ENCODE peak calls at places on chromosomes 7 and 10, in six cellular contexts. One of them, this sample, is unnamed.

GRCh38 chr7:132869166-132869861 is 212.6 kb downstream of the CHCHD3 start:
- DNase-seq in fibroblast of mammary gland: no peak
- DNase-seq in foreskin fibroblast: peak
- DNase-seq in glutamatergic neuron: no peak
- DNase-seq in spleen: no peak
- DNase-seq in endothelial cell: no peak
- DNase-seq in this sample: no peak

GRCh38 chr10:99784025-99784730 is 1.7 kb downstream of the ABCC2 start:
- DNase-seq in endothelial cell: no peak
- DNase-seq in glutamatergic neuron: no peak
- DNase-seq in fibroblast of mammary gland: peak
- DNase-seq in foreskin fibroblast: peak
- DNase-seq in spleen: no peak
- DNase-seq in this sample: no peak

GRCh38 chr7:919924-920341 is 34.5 kb downstream of the ADAP1 start:
- DNase-seq in foreskin fibroblast: no peak
- DNase-seq in fibroblast of mammary gland: no peak
- DNase-seq in glutamatergic neuron: peak
- DNase-seq in spleen: peak
- DNase-seq in endothelial cell: no peak
- DNase-seq in this sample: no peak

GRCh38 chr7:28155964-28156363 is 24.6 kb downstream of the JAZF1 start:
- DNase-seq in endothelial cell: no peak
- DNase-seq in foreskin fibroblast: peak
- DNase-seq in spleen: no peak
- DNase-seq in glutamatergic neuron: no peak
- DNase-seq in fibroblast of mammary gland: peak
- DNase-seq in this sample: no peak

GRCh38 chr10:114327537-114328277 is 76.6 kb downstream of the AFAP1L2 start:
- DNase-seq in glutamatergic neuron: no peak
- DNase-seq in fibroblast of mammary gland: no peak
- DNase-seq in spleen: no peak
- DNase-seq in foreskin fibroblast: no peak
- DNase-seq in endothelial cell: no peak
- DNase-seq in this sample: no peak

GRCh38 chr10:21509391-21510217 is 15.9 kb downstream of the SKIDA1 start:
- DNase-seq in foreskin fibroblast: peak
- DNase-seq in glutamatergic neuron: peak
- DNase-seq in spleen: peak
- DNase-seq in endothelial cell: no peak
- DNase-seq in fibroblast of mammary gland: no peak
- DNase-seq in this sample: no peak

GRCh38 chr7:130821864-130822263 is 87.9 kb upstream of the KLF14 start:
- DNase-seq in spleen: no peak
- DNase-seq in fibroblast of mammary gland: peak
- DNase-seq in endothelial cell: no peak
- DNase-seq in foreskin fibroblast: no peak
- DNase-seq in glutamatergic neuron: no peak
- DNase-seq in this sample: no peak

GRCh38 chr10:79316671-79317431 is 30.4 kb upstream of the PPIF start:
- DNase-seq in endothelial cell: no peak
- DNase-seq in fibroblast of mammary gland: no peak
- DNase-seq in foreskin fibroblast: peak
- DNase-seq in spleen: peak
- DNase-seq in glutamatergic neuron: no peak
- DNase-seq in this sample: no peak

GRCh38 chr7:28230273-28230672 is 49.7 kb upstream of the JAZF1 start:
- DNase-seq in endothelial cell: no peak
- DNase-seq in spleen: no peak
- DNase-seq in foreskin fibroblast: no peak
- DNase-seq in fibroblast of mammary gland: no peak
- DNase-seq in glutamatergic neuron: no peak
- DNase-seq in this sample: no peak

GRCh38 chr7:104931181-104931781 is 82.7 kb upstream of the KMT2E start:
- DNase-seq in glutamatergic neuron: peak
- DNase-seq in spleen: no peak
- DNase-seq in fibroblast of mammary gland: no peak
- DNase-seq in endothelial cell: no peak
- DNase-seq in foreskin fibroblast: no peak
- DNase-seq in this sample: no peak

GRCh38 chr10:126857178-126857806 is 47.9 kb upstream of the DOCK1 start:
- DNase-seq in foreskin fibroblast: no peak
- DNase-seq in spleen: no peak
- DNase-seq in endothelial cell: no peak
- DNase-seq in fibroblast of mammary gland: no peak
- DNase-seq in glutamatergic neuron: no peak
- DNase-seq in this sample: no peak

GRCh38 chr7:135684134-135684533 is 21.8 kb downstream of the STMP1 start:
- DNase-seq in fibroblast of mammary gland: no peak
- DNase-seq in foreskin fibroblast: peak
- DNase-seq in endothelial cell: no peak
- DNase-seq in spleen: no peak
- DNase-seq in glutamatergic neuron: no peak
- DNase-seq in this sample: no peak

GRCh38 chr7:135763261-135763660 is 14.6 kb upstream of the FAM180A start:
- DNase-seq in glutamatergic neuron: no peak
- DNase-seq in spleen: no peak
- DNase-seq in fibroblast of mammary gland: no peak
- DNase-seq in endothelial cell: no peak
- DNase-seq in foreskin fibroblast: no peak
- DNase-seq in this sample: no peak

GRCh38 chr7:14767716-14768425 is 134.7 kb downstream of the DGKB start:
- DNase-seq in spleen: no peak
- DNase-seq in foreskin fibroblast: peak
- DNase-seq in glutamatergic neuron: no peak
- DNase-seq in fibroblast of mammary gland: peak
- DNase-seq in endothelial cell: no peak
- DNase-seq in this sample: no peak

GRCh38 chr7:69843653-69844052 is 245.4 kb downstream of the AUTS2 start:
- DNase-seq in spleen: no peak
- DNase-seq in foreskin fibroblast: no peak
- DNase-seq in glutamatergic neuron: no peak
- DNase-seq in fibroblast of mammary gland: no peak
- DNase-seq in endothelial cell: no peak
- DNase-seq in this sample: no peak

DNA sequence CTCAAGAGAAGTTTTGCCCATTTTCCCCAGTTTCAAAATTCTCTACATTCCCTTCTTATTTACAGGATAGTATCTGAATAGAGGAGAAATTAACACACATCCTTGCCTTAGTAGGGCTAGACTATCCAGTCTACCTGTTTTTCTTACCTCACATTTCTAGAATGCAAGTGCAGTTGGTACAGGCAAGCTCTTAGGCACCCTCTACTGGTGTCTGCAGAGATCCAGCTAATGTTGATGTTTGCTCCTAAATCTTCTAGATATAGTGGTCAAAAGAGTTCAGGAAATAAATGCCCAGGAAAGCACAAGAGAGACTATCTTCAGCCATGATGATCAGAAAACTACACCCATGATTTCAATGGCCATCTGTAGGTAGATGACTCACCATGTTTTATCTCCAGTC is 205.3 kb downstream of the HTR7 start:
- DNase-seq in fibroblast of mammary gland: peak
- DNase-seq in endothelial cell: no peak
- DNase-seq in spleen: no peak
- DNase-seq in glutamatergic neuron: no peak
- DNase-seq in foreskin fibroblast: peak
- DNase-seq in this sample: peak
- TF ChIP-seq CTCF in fibroblast of mammary gland: peak
- TF ChIP-seq CTCF in endothelial cell: no peak
- TF ChIP-seq CTCF in spleen: no peak
- TF ChIP-seq CTCF in glutamatergic neuron: no peak
- TF ChIP-seq CTCF in foreskin fibroblast: peak
- TF ChIP-seq CTCF in this sample: no peak

GRCh38 chr10:60441515-60441914 is 51.8 kb upstream of the ANK3 start:
- DNase-seq in endothelial cell: no peak
- DNase-seq in foreskin fibroblast: peak
- DNase-seq in glutamatergic neuron: no peak
- DNase-seq in fibroblast of mammary gland: peak
- DNase-seq in spleen: no peak
- DNase-seq in this sample: no peak
- TF ChIP-seq CTCF in endothelial cell: peak
- TF ChIP-seq CTCF in foreskin fibroblast: peak
- TF ChIP-seq CTCF in glutamatergic neuron: no peak
- TF ChIP-seq CTCF in fibroblast of mammary gland: peak
- TF ChIP-seq CTCF in spleen: peak
- TF ChIP-seq CTCF in this sample: no peak

GRCh38 chr7:13725591-13725990 is 263.9 kb downstream of the ETV1 start:
- DNase-seq in fibroblast of mammary gland: peak
- DNase-seq in spleen: no peak
- DNase-seq in foreskin fibroblast: no peak
- DNase-seq in endothelial cell: no peak
- DNase-seq in glutamatergic neuron: no peak
- DNase-seq in this sample: no peak
- TF ChIP-seq CTCF in fibroblast of mammary gland: peak
- TF ChIP-seq CTCF in spleen: no peak
- TF ChIP-seq CTCF in foreskin fibroblast: no peak
- TF ChIP-seq CTCF in endothelial cell: peak
- TF ChIP-seq CTCF in glutamatergic neuron: peak
- TF ChIP-seq CTCF in this sample: no peak

GRCh38 chr10:77455538-77455937 is 182.1 kb downstream of the KCNMA1 start:
- DNase-seq in glutamatergic neuron: no peak
- DNase-seq in endothelial cell: no peak
- DNase-seq in fibroblast of mammary gland: peak
- DNase-seq in spleen: no peak
- DNase-seq in foreskin fibroblast: peak
- DNase-seq in this sample: no peak

GRCh38 chr10:77459905-77460304 is 177.7 kb downstream of the KCNMA1 start:
- DNase-seq in endothelial cell: no peak
- DNase-seq in foreskin fibroblast: no peak
- DNase-seq in glutamatergic neuron: no peak
- DNase-seq in spleen: no peak
- DNase-seq in fibroblast of mammary gland: no peak
- DNase-seq in this sample: no peak

GRCh38 chr10:77456414-77456813 is 181.2 kb downstream of the KCNMA1 start:
- DNase-seq in spleen: no peak
- DNase-seq in fibroblast of mammary gland: no peak
- DNase-seq in endothelial cell: no peak
- DNase-seq in glutamatergic neuron: no peak
- DNase-seq in foreskin fibroblast: no peak
- DNase-seq in this sample: no peak

GRCh38 chr10:77458986-77459590 is 178.5 kb downstream of the KCNMA1 start:
- DNase-seq in foreskin fibroblast: peak
- DNase-seq in spleen: no peak
- DNase-seq in fibroblast of mammary gland: no peak
- DNase-seq in endothelial cell: no peak
- DNase-seq in glutamatergic neuron: no peak
- DNase-seq in this sample: no peak

GRCh38 chr10:77457266-77457665 is 180.3 kb downstream of the KCNMA1 start:
- DNase-seq in foreskin fibroblast: no peak
- DNase-seq in fibroblast of mammary gland: no peak
- DNase-seq in glutamatergic neuron: no peak
- DNase-seq in spleen: no peak
- DNase-seq in endothelial cell: no peak
- DNase-seq in this sample: no peak
- TF ChIP-seq CTCF in foreskin fibroblast: no peak
- TF ChIP-seq CTCF in fibroblast of mammary gland: no peak
- TF ChIP-seq CTCF in glutamatergic neuron: no peak
- TF ChIP-seq CTCF in spleen: no peak
- TF ChIP-seq CTCF in endothelial cell: no peak
- TF ChIP-seq CTCF in this sample: no peak

DNA sequence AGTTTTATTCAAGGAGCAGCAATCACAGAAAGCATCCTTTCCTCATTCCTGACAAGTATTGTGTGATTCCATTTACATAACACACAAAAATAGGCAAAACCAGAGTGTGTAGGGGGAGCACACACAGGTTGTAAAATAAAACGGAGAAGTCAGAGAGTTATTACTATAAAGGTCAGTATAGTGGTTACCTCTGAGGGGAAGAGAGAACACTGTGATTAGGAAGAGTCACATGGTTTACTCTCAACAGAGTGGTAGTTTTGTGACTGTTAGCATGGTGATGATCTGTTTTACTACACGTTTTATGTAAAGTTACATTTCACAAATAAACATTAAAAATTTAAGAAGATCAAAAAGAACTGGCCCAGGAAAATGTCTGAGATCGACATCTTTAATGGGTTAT is 74.6 kb downstream of the VPS41 start:
- DNase-seq in glutamatergic neuron: no peak
- DNase-seq in fibroblast of mammary gland: no peak
- DNase-seq in endothelial cell: no peak
- DNase-seq in spleen: no peak
- DNase-seq in foreskin fibroblast: no peak
- DNase-seq in this sample: no peak
- TF ChIP-seq CTCF in glutamatergic neuron: no peak
- TF ChIP-seq CTCF in fibroblast of mammary gland: no peak
- TF ChIP-seq CTCF in endothelial cell: no peak
- TF ChIP-seq CTCF in spleen: no peak
- TF ChIP-seq CTCF in foreskin fibroblast: no peak
- TF ChIP-seq CTCF in this sample: no peak

GRCh38 chr10:93080350-93081046 is 6.8 kb downstream of the CYP26A1 start:
- DNase-seq in endothelial cell: peak
- DNase-seq in spleen: peak
- DNase-seq in foreskin fibroblast: peak
- DNase-seq in glutamatergic neuron: peak
- DNase-seq in fibroblast of mammary gland: peak
- DNase-seq in this sample: peak
- TF ChIP-seq CTCF in endothelial cell: peak
- TF ChIP-seq CTCF in spleen: peak
- TF ChIP-seq CTCF in foreskin fibroblast: peak
- TF ChIP-seq CTCF in glutamatergic neuron: peak
- TF ChIP-seq CTCF in fibroblast of mammary gland: peak
- TF ChIP-seq CTCF in this sample: peak

GRCh38 chr7:4681922-4682620 is at the start of gene FOXK1:
- DNase-seq in endothelial cell: peak
- DNase-seq in fibroblast of mammary gland: peak
- DNase-seq in glutamatergic neuron: peak
- DNase-seq in spleen: peak
- DNase-seq in foreskin fibroblast: peak
- DNase-seq in this sample: peak

GRCh38 chr7:4683884-4684565 is 1.9 kb downstream of the FOXK1 start:
- DNase-seq in spleen: peak
- DNase-seq in foreskin fibroblast: peak
- DNase-seq in fibroblast of mammary gland: peak
- DNase-seq in glutamatergic neuron: no peak
- DNase-seq in endothelial cell: no peak
- DNase-seq in this sample: peak

GRCh38 chr7:4683043-4683883 is 1.2 kb downstream of the FOXK1 start:
- DNase-seq in foreskin fibroblast: peak
- DNase-seq in fibroblast of mammary gland: peak
- DNase-seq in endothelial cell: no peak
- DNase-seq in spleen: peak
- DNase-seq in glutamatergic neuron: peak
- DNase-seq in this sample: no peak

GRCh38 chr7:4681218-4681851 is 760 bp upstream of the FOXK1 start:
- DNase-seq in spleen: no peak
- DNase-seq in foreskin fibroblast: no peak
- DNase-seq in endothelial cell: no peak
- DNase-seq in fibroblast of mammary gland: no peak
- DNase-seq in glutamatergic neuron: no peak
- DNase-seq in this sample: no peak

GRCh38 chr7:4682621-4683042 is 537 bp downstream of the FOXK1 start:
- DNase-seq in glutamatergic neuron: peak
- DNase-seq in fibroblast of mammary gland: no peak
- DNase-seq in endothelial cell: peak
- DNase-seq in spleen: peak
- DNase-seq in foreskin fibroblast: peak
- DNase-seq in this sample: no peak
- TF ChIP-seq CTCF in glutamatergic neuron: no peak
- TF ChIP-seq CTCF in fibroblast of mammary gland: no peak
- TF ChIP-seq CTCF in endothelial cell: no peak
- TF ChIP-seq CTCF in spleen: no peak
- TF ChIP-seq CTCF in foreskin fibroblast: no peak
- TF ChIP-seq CTCF in this sample: no peak

This sample was measured in testis.